ENCODE peak calls at places on chromosomes 12 and 14, in four cellular contexts. One of them, this sample, is unnamed.

GRCh38 chr12:106900554-106900953 is 55.2 kb upstream of the TMEM263 start:
- DNase-seq in stimulated activated CD4-positive, alpha-beta T cell treated with anti-CD3 and anti-CD28 coated beads, Interleukin-4, amount 100 ng/mL, for 24 hours: no peak
- DNase-seq in HFFc6: no peak
- DNase-seq in effector memory CD4-positive, alpha-beta T cell: no peak
- DNase-seq in this sample: no peak

GRCh38 chr12:92597997-92598396 is 104.8 kb upstream of the PLEKHG7 start:
- DNase-seq in stimulated activated CD4-positive, alpha-beta T cell treated with anti-CD3 and anti-CD28 coated beads, Interleukin-4, amount 100 ng/mL, for 24 hours: peak
- DNase-seq in HFFc6: peak
- DNase-seq in effector memory CD4-positive, alpha-beta T cell: no peak
- DNase-seq in this sample: no peak

GRCh38 chr12:11621797-11622423 is 27.6 kb upstream of the ETV6 start:
- DNase-seq in stimulated activated CD4-positive, alpha-beta T cell treated with anti-CD3 and anti-CD28 coated beads, Interleukin-4, amount 100 ng/mL, for 24 hours: peak
- DNase-seq in HFFc6: no peak
- DNase-seq in effector memory CD4-positive, alpha-beta T cell: peak
- DNase-seq in this sample: no peak

GRCh38 chr14:20614038-20614840 is 23.1 kb upstream of the RNASE12 start:
- DNase-seq in stimulated activated CD4-positive, alpha-beta T cell treated with anti-CD3 and anti-CD28 coated beads, Interleukin-4, amount 100 ng/mL, for 24 hours: peak
- DNase-seq in HFFc6: no peak
- DNase-seq in effector memory CD4-positive, alpha-beta T cell: no peak
- DNase-seq in this sample: no peak

GRCh38 chr14:96086032-96086431 is 46.9 kb downstream of the C14orf132 start:
- DNase-seq in stimulated activated CD4-positive, alpha-beta T cell treated with anti-CD3 and anti-CD28 coated beads, Interleukin-4, amount 100 ng/mL, for 24 hours: no peak
- DNase-seq in HFFc6: peak
- DNase-seq in effector memory CD4-positive, alpha-beta T cell: no peak
- DNase-seq in this sample: peak

GRCh38 chr14:19902409-19902808 is 18.0 kb upstream of the OR4K5 start:
- DNase-seq in stimulated activated CD4-positive, alpha-beta T cell treated with anti-CD3 and anti-CD28 coated beads, Interleukin-4, amount 100 ng/mL, for 24 hours: no peak
- DNase-seq in HFFc6: no peak
- DNase-seq in effector memory CD4-positive, alpha-beta T cell: no peak
- DNase-seq in this sample: no peak

GRCh38 chr14:36317650-36318049 is 2.8 kb downstream of the MBIP start:
- DNase-seq in stimulated activated CD4-positive, alpha-beta T cell treated with anti-CD3 and anti-CD28 coated beads, Interleukin-4, amount 100 ng/mL, for 24 hours: no peak
- DNase-seq in HFFc6: no peak
- DNase-seq in effector memory CD4-positive, alpha-beta T cell: no peak
- DNase-seq in this sample: no peak

GRCh38 chr12:119840617-119841016 is 36.5 kb downstream of the CIT start:
- DNase-seq in stimulated activated CD4-positive, alpha-beta T cell treated with anti-CD3 and anti-CD28 coated beads, Interleukin-4, amount 100 ng/mL, for 24 hours: no peak
- DNase-seq in HFFc6: no peak
- DNase-seq in effector memory CD4-positive, alpha-beta T cell: no peak
- DNase-seq in this sample: no peak

GRCh38 chr12:2335517-2335916 is 282.7 kb downstream of the CACNA1C start:
- DNase-seq in stimulated activated CD4-positive, alpha-beta T cell treated with anti-CD3 and anti-CD28 coated beads, Interleukin-4, amount 100 ng/mL, for 24 hours: no peak
- DNase-seq in HFFc6: no peak
- DNase-seq in effector memory CD4-positive, alpha-beta T cell: no peak
- DNase-seq in this sample: no peak

GRCh38 chr12:51172515-51173431 is at the start of gene TFCP2:
- DNase-seq in stimulated activated CD4-positive, alpha-beta T cell treated with anti-CD3 and anti-CD28 coated beads, Interleukin-4, amount 100 ng/mL, for 24 hours: peak
- DNase-seq in HFFc6: peak
- DNase-seq in effector memory CD4-positive, alpha-beta T cell: peak
- DNase-seq in this sample: peak

GRCh38 chr12:92188517-92189188 is 43.0 kb upstream of the BTG1 start:
- DNase-seq in stimulated activated CD4-positive, alpha-beta T cell treated with anti-CD3 and anti-CD28 coated beads, Interleukin-4, amount 100 ng/mL, for 24 hours: no peak
- DNase-seq in HFFc6: no peak
- DNase-seq in effector memory CD4-positive, alpha-beta T cell: no peak
- DNase-seq in this sample: no peak

GRCh38 chr12:6364037-6364360 is 11.4 kb downstream of the SCNN1A start:
- DNase-seq in stimulated activated CD4-positive, alpha-beta T cell treated with anti-CD3 and anti-CD28 coated beads, Interleukin-4, amount 100 ng/mL, for 24 hours: no peak
- DNase-seq in HFFc6: no peak
- DNase-seq in effector memory CD4-positive, alpha-beta T cell: no peak
- DNase-seq in this sample: no peak

GRCh38 chr12:69570545-69571399 is 14.5 kb upstream of the CCT2 start:
- DNase-seq in stimulated activated CD4-positive, alpha-beta T cell treated with anti-CD3 and anti-CD28 coated beads, Interleukin-4, amount 100 ng/mL, for 24 hours: peak
- DNase-seq in HFFc6: peak
- DNase-seq in effector memory CD4-positive, alpha-beta T cell: peak
- DNase-seq in this sample: no peak

GRCh38 chr14:55891692-55892091 is 226.5 kb upstream of the PELI2 start:
- DNase-seq in stimulated activated CD4-positive, alpha-beta T cell treated with anti-CD3 and anti-CD28 coated beads, Interleukin-4, amount 100 ng/mL, for 24 hours: no peak
- DNase-seq in HFFc6: no peak
- DNase-seq in effector memory CD4-positive, alpha-beta T cell: no peak
- DNase-seq in this sample: no peak

GRCh38 chr12:127781336-127781735 is 485.6 kb upstream of the TMEM132C start:
- DNase-seq in stimulated activated CD4-positive, alpha-beta T cell treated with anti-CD3 and anti-CD28 coated beads, Interleukin-4, amount 100 ng/mL, for 24 hours: no peak
- DNase-seq in HFFc6: no peak
- DNase-seq in effector memory CD4-positive, alpha-beta T cell: no peak
- DNase-seq in this sample: no peak

GRCh38 chr12:32163596-32163995 is 56.9 kb downstream of the BICD1 start:
- DNase-seq in stimulated activated CD4-positive, alpha-beta T cell treated with anti-CD3 and anti-CD28 coated beads, Interleukin-4, amount 100 ng/mL, for 24 hours: no peak
- DNase-seq in HFFc6: no peak
- DNase-seq in effector memory CD4-positive, alpha-beta T cell: no peak
- DNase-seq in this sample: no peak

GRCh38 chr12:5085896-5086295 is 42.2 kb downstream of the KCNA5 start:
- DNase-seq in stimulated activated CD4-positive, alpha-beta T cell treated with anti-CD3 and anti-CD28 coated beads, Interleukin-4, amount 100 ng/mL, for 24 hours: no peak
- DNase-seq in HFFc6: peak
- DNase-seq in effector memory CD4-positive, alpha-beta T cell: no peak
- DNase-seq in this sample: no peak

GRCh38 chr12:101877816-101878811 is 734 bp downstream of the DRAM1 start:
- DNase-seq in stimulated activated CD4-positive, alpha-beta T cell treated with anti-CD3 and anti-CD28 coated beads, Interleukin-4, amount 100 ng/mL, for 24 hours: no peak
- DNase-seq in HFFc6: no peak
- DNase-seq in effector memory CD4-positive, alpha-beta T cell: no peak
- DNase-seq in this sample: no peak

GRCh38 chr12:6960291-6961277 is 9.4 kb downstream of the PTPN6 start:
- DNase-seq in stimulated activated CD4-positive, alpha-beta T cell treated with anti-CD3 and anti-CD28 coated beads, Interleukin-4, amount 100 ng/mL, for 24 hours: no peak
- DNase-seq in HFFc6: peak
- DNase-seq in effector memory CD4-positive, alpha-beta T cell: no peak
- DNase-seq in this sample: no peak

GRCh38 chr12:75257510-75257909 is 47.9 kb upstream of the KCNC2 start:
- DNase-seq in stimulated activated CD4-positive, alpha-beta T cell treated with anti-CD3 and anti-CD28 coated beads, Interleukin-4, amount 100 ng/mL, for 24 hours: no peak
- DNase-seq in HFFc6: no peak
- DNase-seq in effector memory CD4-positive, alpha-beta T cell: no peak
- DNase-seq in this sample: no peak

GRCh38 chr12:112357214-112357613 is 25.0 kb downstream of the HECTD4 start:
- DNase-seq in stimulated activated CD4-positive, alpha-beta T cell treated with anti-CD3 and anti-CD28 coated beads, Interleukin-4, amount 100 ng/mL, for 24 hours: no peak
- DNase-seq in HFFc6: no peak
- DNase-seq in effector memory CD4-positive, alpha-beta T cell: no peak
- DNase-seq in this sample: no peak

GRCh38 chr12:109731231-109731731 is 17.7 kb downstream of the FAM222A start:
- DNase-seq in stimulated activated CD4-positive, alpha-beta T cell treated with anti-CD3 and anti-CD28 coated beads, Interleukin-4, amount 100 ng/mL, for 24 hours: no peak
- DNase-seq in HFFc6: no peak
- DNase-seq in effector memory CD4-positive, alpha-beta T cell: no peak
- DNase-seq in this sample: no peak

GRCh38 chr12:42666671-42667243 is 77.2 kb upstream of the PRICKLE1 start:
- DNase-seq in stimulated activated CD4-positive, alpha-beta T cell treated with anti-CD3 and anti-CD28 coated beads, Interleukin-4, amount 100 ng/mL, for 24 hours: no peak
- DNase-seq in HFFc6: no peak
- DNase-seq in effector memory CD4-positive, alpha-beta T cell: no peak
- DNase-seq in this sample: no peak

GRCh38 chr14:95620659-95621059 is 65.6 kb upstream of the TCL1B start:
- DNase-seq in stimulated activated CD4-positive, alpha-beta T cell treated with anti-CD3 and anti-CD28 coated beads, Interleukin-4, amount 100 ng/mL, for 24 hours: no peak
- DNase-seq in HFFc6: no peak
- DNase-seq in effector memory CD4-positive, alpha-beta T cell: no peak
- DNase-seq in this sample: no peak

GRCh38 chr12:40171501-40171900 is 53.3 kb upstream of the LRRK2 start:
- DNase-seq in stimulated activated CD4-positive, alpha-beta T cell treated with anti-CD3 and anti-CD28 coated beads, Interleukin-4, amount 100 ng/mL, for 24 hours: no peak
- DNase-seq in HFFc6: no peak
- DNase-seq in effector memory CD4-positive, alpha-beta T cell: no peak
- DNase-seq in this sample: no peak

GRCh38 chr14:53663709-53664108 is 292.9 kb downstream of the BMP4 start:
- DNase-seq in stimulated activated CD4-positive, alpha-beta T cell treated with anti-CD3 and anti-CD28 coated beads, Interleukin-4, amount 100 ng/mL, for 24 hours: no peak
- DNase-seq in HFFc6: peak
- DNase-seq in effector memory CD4-positive, alpha-beta T cell: no peak
- DNase-seq in this sample: no peak

GRCh38 chr12:54060174-54060974 is 6.7 kb downstream of the HOXC4 start:
- DNase-seq in stimulated activated CD4-positive, alpha-beta T cell treated with anti-CD3 and anti-CD28 coated beads, Interleukin-4, amount 100 ng/mL, for 24 hours: no peak
- DNase-seq in HFFc6: no peak
- DNase-seq in effector memory CD4-positive, alpha-beta T cell: no peak
- DNase-seq in this sample: no peak

GRCh38 chr14:100131181-100131580 is 28.3 kb downstream of the DEGS2 start:
- DNase-seq in stimulated activated CD4-positive, alpha-beta T cell treated with anti-CD3 and anti-CD28 coated beads, Interleukin-4, amount 100 ng/mL, for 24 hours: no peak
- DNase-seq in HFFc6: no peak
- DNase-seq in effector memory CD4-positive, alpha-beta T cell: no peak
- DNase-seq in this sample: no peak

GRCh38 chr12:113088971-113089756 is 32.6 kb downstream of the DTX1 start:
- DNase-seq in stimulated activated CD4-positive, alpha-beta T cell treated with anti-CD3 and anti-CD28 coated beads, Interleukin-4, amount 100 ng/mL, for 24 hours: peak
- DNase-seq in HFFc6: no peak
- DNase-seq in effector memory CD4-positive, alpha-beta T cell: no peak
- DNase-seq in this sample: no peak

GRCh38 chr12:49349266-49349665 is 2.6 kb downstream of the DNAJC22 start:
- DNase-seq in stimulated activated CD4-positive, alpha-beta T cell treated with anti-CD3 and anti-CD28 coated beads, Interleukin-4, amount 100 ng/mL, for 24 hours: no peak
- DNase-seq in HFFc6: no peak
- DNase-seq in effector memory CD4-positive, alpha-beta T cell: no peak
- DNase-seq in this sample: no peak

GRCh38 chr12:4330203-4330602 is 9.2 kb downstream of the TIGAR start:
- DNase-seq in stimulated activated CD4-positive, alpha-beta T cell treated with anti-CD3 and anti-CD28 coated beads, Interleukin-4, amount 100 ng/mL, for 24 hours: no peak
- DNase-seq in HFFc6: no peak
- DNase-seq in effector memory CD4-positive, alpha-beta T cell: no peak
- DNase-seq in this sample: no peak

GRCh38 chr12:69008510-69008909 is 75.5 kb upstream of the CPM start:
- DNase-seq in stimulated activated CD4-positive, alpha-beta T cell treated with anti-CD3 and anti-CD28 coated beads, Interleukin-4, amount 100 ng/mL, for 24 hours: no peak
- DNase-seq in HFFc6: no peak
- DNase-seq in effector memory CD4-positive, alpha-beta T cell: no peak
- DNase-seq in this sample: no peak

GRCh38 chr14:90756755-90757345 is 59.4 kb downstream of the TTC7B start:
- DNase-seq in stimulated activated CD4-positive, alpha-beta T cell treated with anti-CD3 and anti-CD28 coated beads, Interleukin-4, amount 100 ng/mL, for 24 hours: no peak
- DNase-seq in HFFc6: no peak
- DNase-seq in effector memory CD4-positive, alpha-beta T cell: no peak
- DNase-seq in this sample: no peak

GRCh38 chr12:1429980-1430379 is 164.4 kb downstream of the FBXL14 start:
- DNase-seq in stimulated activated CD4-positive, alpha-beta T cell treated with anti-CD3 and anti-CD28 coated beads, Interleukin-4, amount 100 ng/mL, for 24 hours: no peak
- DNase-seq in HFFc6: peak
- DNase-seq in effector memory CD4-positive, alpha-beta T cell: no peak
- DNase-seq in this sample: no peak

GRCh38 chr14:105193916-105194782 is 13.0 kb upstream of the NUDT14 start:
- DNase-seq in stimulated activated CD4-positive, alpha-beta T cell treated with anti-CD3 and anti-CD28 coated beads, Interleukin-4, amount 100 ng/mL, for 24 hours: peak
- DNase-seq in HFFc6: no peak
- DNase-seq in effector memory CD4-positive, alpha-beta T cell: no peak
- DNase-seq in this sample: no peak

This sample was measured in occipital lobe.